ENCODE peak calls at places on chromosomes 6 and 20, in five cellular contexts. One of them, this sample, is unnamed.

GRCh38 chr6:143449731-143450452 is 603 bp downstream of the ADAT2 start:
- DNase-seq in T-cell: peak
- DNase-seq in activated naive CD8-positive, alpha-beta T cell treated with anti-CD3 and anti-CD28 coated beads for 36 hours: peak
- DNase-seq in neural progenitor cell: peak
- DNase-seq in stimulated activated CD4-positive, alpha-beta T cell treated with anti-CD3 and anti-CD28 coated beads, Interleukin-4, amount 100 ng/mL, for 48 hours: no peak
- DNase-seq in this sample: peak

GRCh38 chr20:17616480-17617211 is 46.8 kb downstream of the DSTN start:
- DNase-seq in neural progenitor cell: no peak
- DNase-seq in activated naive CD8-positive, alpha-beta T cell treated with anti-CD3 and anti-CD28 coated beads for 36 hours: no peak
- DNase-seq in stimulated activated CD4-positive, alpha-beta T cell treated with anti-CD3 and anti-CD28 coated beads, Interleukin-4, amount 100 ng/mL, for 48 hours: no peak
- DNase-seq in T-cell: no peak
- DNase-seq in this sample: no peak

GRCh38 chr20:38673731-38674177 is 50.5 kb upstream of the SLC32A1 start:
- DNase-seq in stimulated activated CD4-positive, alpha-beta T cell treated with anti-CD3 and anti-CD28 coated beads, Interleukin-4, amount 100 ng/mL, for 48 hours: no peak
- DNase-seq in T-cell: no peak
- DNase-seq in neural progenitor cell: peak
- DNase-seq in activated naive CD8-positive, alpha-beta T cell treated with anti-CD3 and anti-CD28 coated beads for 36 hours: peak
- DNase-seq in this sample: peak

GRCh38 chr20:13288357-13288756 is 67.3 kb downstream of the ISM1 start:
- DNase-seq in neural progenitor cell: no peak
- DNase-seq in activated naive CD8-positive, alpha-beta T cell treated with anti-CD3 and anti-CD28 coated beads for 36 hours: no peak
- DNase-seq in stimulated activated CD4-positive, alpha-beta T cell treated with anti-CD3 and anti-CD28 coated beads, Interleukin-4, amount 100 ng/mL, for 48 hours: no peak
- DNase-seq in T-cell: no peak
- DNase-seq in this sample: no peak

GRCh38 chr6:147212618-147213017 is 8.4 kb downstream of the STXBP5 start:
- DNase-seq in activated naive CD8-positive, alpha-beta T cell treated with anti-CD3 and anti-CD28 coated beads for 36 hours: no peak
- DNase-seq in neural progenitor cell: peak
- DNase-seq in T-cell: no peak
- DNase-seq in stimulated activated CD4-positive, alpha-beta T cell treated with anti-CD3 and anti-CD28 coated beads, Interleukin-4, amount 100 ng/mL, for 48 hours: no peak
- DNase-seq in this sample: no peak

GRCh38 chr20:24619212-24619611 is 149.8 kb downstream of the SYNDIG1 start:
- DNase-seq in activated naive CD8-positive, alpha-beta T cell treated with anti-CD3 and anti-CD28 coated beads for 36 hours: no peak
- DNase-seq in T-cell: no peak
- DNase-seq in stimulated activated CD4-positive, alpha-beta T cell treated with anti-CD3 and anti-CD28 coated beads, Interleukin-4, amount 100 ng/mL, for 48 hours: no peak
- DNase-seq in neural progenitor cell: no peak
- DNase-seq in this sample: no peak

GRCh38 chr6:155103816-155104366 is 108.8 kb downstream of the TIAM2 start:
- DNase-seq in stimulated activated CD4-positive, alpha-beta T cell treated with anti-CD3 and anti-CD28 coated beads, Interleukin-4, amount 100 ng/mL, for 48 hours: no peak
- DNase-seq in T-cell: no peak
- DNase-seq in neural progenitor cell: no peak
- DNase-seq in activated naive CD8-positive, alpha-beta T cell treated with anti-CD3 and anti-CD28 coated beads for 36 hours: peak
- DNase-seq in this sample: no peak

GRCh38 chr6:167826230-167827061 is at the start of gene AFDN:
- DNase-seq in stimulated activated CD4-positive, alpha-beta T cell treated with anti-CD3 and anti-CD28 coated beads, Interleukin-4, amount 100 ng/mL, for 48 hours: peak
- DNase-seq in activated naive CD8-positive, alpha-beta T cell treated with anti-CD3 and anti-CD28 coated beads for 36 hours: peak
- DNase-seq in T-cell: no peak
- DNase-seq in neural progenitor cell: peak
- DNase-seq in this sample: peak

GRCh38 chr6:111583986-111584385 is 21.7 kb downstream of the TRAF3IP2 start:
- DNase-seq in neural progenitor cell: no peak
- DNase-seq in activated naive CD8-positive, alpha-beta T cell treated with anti-CD3 and anti-CD28 coated beads for 36 hours: no peak
- DNase-seq in T-cell: no peak
- DNase-seq in stimulated activated CD4-positive, alpha-beta T cell treated with anti-CD3 and anti-CD28 coated beads, Interleukin-4, amount 100 ng/mL, for 48 hours: no peak
- DNase-seq in this sample: no peak

This sample was measured in left kidney.